ENCODE peak calls at places on chromosomes 16 and 17, in five cellular contexts. R, A, P, D and F are unnamed samples.

GRCh38 chr17:3845361-3845753 is 689 bp downstream of the NCBP3 start:
- DNase-seq in R (no peak), A (no peak), P (no peak), D (no peak), F (no peak)

GRCh38 chr16:88368994-88369393 is 13.8 kb upstream of the ZNF469 start:
- DNase-seq in R (no peak), A (no peak), P (no peak), D (no peak), F (no peak)

GRCh38 chr17:75539969-75540729 is 14.7 kb downstream of the LLGL2 start:
- DNase-seq in R (no peak), A (no peak), P (no peak), D (no peak), F (no peak)

GRCh38 chr17:80151333-80151732 is 4.4 kb upstream of the EIF4A3 start:
- DNase-seq in R (no peak), A (no peak), P (peak), D (no peak), F (no peak)

GRCh38 chr17:4482338-4483011 is 16.2 kb upstream of the SPNS2 start:
- DNase-seq in R (no peak), A (no peak), P (no peak), D (no peak), F (no peak)

GRCh38 chr17:74605361-74605760 is 13.3 kb upstream of the CD300LD start:
- DNase-seq in R (peak), A (no peak), P (peak), D (no peak), F (no peak)

GRCh38 chr17:36611345-36612072 is 10.1 kb downstream of the MRM1 start:
- DNase-seq in R (peak), A (no peak), P (peak), D (no peak), F (no peak)

GRCh38 chr17:18932360-18933055 is 19.5 kb upstream of the SLC5A10 start:
- DNase-seq in R (no peak), A (no peak), P (no peak), D (no peak), F (no peak)

GRCh38 chr17:66317629-66318028 is 15.2 kb downstream of the PRKCA start:
- DNase-seq in R (no peak), A (no peak), P (peak), D (no peak), F (no peak)

DNA sequence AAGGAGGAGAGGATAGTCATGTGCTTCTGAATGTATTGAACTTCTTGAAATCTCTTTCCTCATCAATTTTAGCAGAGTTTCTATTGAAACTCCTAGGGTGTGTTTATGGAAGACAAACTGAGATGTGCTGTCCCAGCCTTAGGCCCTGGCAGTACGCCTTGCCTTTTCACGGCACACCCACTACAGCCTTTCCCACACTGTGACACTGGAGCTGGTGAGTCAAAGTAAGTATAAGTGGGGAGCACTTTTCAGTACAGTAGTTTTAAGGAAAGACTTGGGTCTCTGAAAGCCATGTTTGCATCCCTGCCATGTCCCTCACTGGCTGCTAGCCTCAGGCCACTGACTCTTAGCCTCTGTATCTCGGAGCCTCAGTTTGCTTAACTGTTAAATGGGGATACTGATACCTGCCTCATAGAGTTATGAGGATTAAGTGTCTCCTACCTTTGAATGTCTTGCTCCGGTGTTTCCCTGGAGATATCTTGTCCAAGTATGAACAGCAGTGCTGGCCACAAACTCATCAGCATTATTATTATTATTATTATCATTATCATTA is 144.7 kb upstream of the CRHR1 start:
- DNase-seq in R (no peak), A (no peak), P (no peak), D (no peak), F (no peak)
- TF ChIP-seq CEBPB in R (no peak), A (no peak), P (no peak), D (no peak), F (no peak)

DNA sequence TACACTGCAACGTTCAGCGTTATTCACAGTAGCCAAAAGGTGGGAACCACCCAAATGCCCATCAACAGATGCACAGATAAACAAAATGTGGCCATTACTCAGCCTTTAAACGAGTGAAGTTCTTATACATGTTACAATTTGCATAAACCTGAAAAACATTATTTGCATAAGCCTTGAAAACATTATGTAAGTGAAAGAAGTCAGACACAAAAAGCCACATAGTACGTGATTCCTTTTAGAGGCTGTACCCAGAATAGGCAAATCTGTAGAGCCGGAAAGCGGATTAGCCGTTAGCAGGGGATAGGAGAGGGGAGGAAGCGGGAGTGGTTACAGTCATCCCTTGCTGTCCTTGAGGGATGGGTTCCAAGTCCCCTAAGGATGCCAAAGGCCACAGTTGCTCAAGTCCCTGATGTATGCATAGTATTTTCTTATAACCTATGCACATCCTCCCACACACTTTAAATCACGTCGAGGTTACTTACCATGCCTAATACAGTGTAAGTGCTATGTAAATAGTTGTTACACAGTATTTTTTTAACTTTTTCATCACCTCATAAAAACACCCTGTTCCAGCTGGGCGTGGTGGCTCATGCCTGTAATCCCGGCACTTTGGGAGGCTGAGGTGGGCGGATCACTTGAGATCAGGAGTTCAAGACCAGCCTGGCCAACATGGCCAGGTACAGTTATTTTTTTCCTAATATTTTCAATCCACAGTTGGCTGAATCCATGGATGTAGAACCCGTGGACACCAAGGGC is 47.4 kb upstream of the DNAH17 start:
- DNase-seq in R (no peak), A (no peak), P (no peak), D (no peak), F (no peak)
- TF ChIP-seq CEBPB in R (no peak), A (no peak), P (no peak), D (no peak), F (no peak)

GRCh38 chr17:29760279-29760721 is 137.6 kb upstream of the CORO6 start:
- DNase-seq in R (no peak), A (no peak), P (peak), D (peak), F (no peak)
- TF ChIP-seq CEBPB in R (no peak), A (no peak), P (no peak), D (no peak), F (no peak)

GRCh38 chr17:81432873-81433451 is 37.7 kb downstream of the BAHCC1 start:
- DNase-seq in R (peak), A (no peak), P (no peak), D (no peak), F (no peak)
- TF ChIP-seq CEBPB in R (no peak), A (no peak), P (no peak), D (no peak), F (no peak)

GRCh38 chr17:42574463-42574862 is 3.1 kb downstream of the PSMC3IP start:
- DNase-seq in R (no peak), A (no peak), P (no peak), D (no peak), F (no peak)

GRCh38 chr17:42577532-42578281 is at the start of gene PSMC3IP:
- DNase-seq in R (peak), A (peak), P (peak), D (peak), F (peak)

GRCh38 chr17:42578282-42578869 is 847 bp upstream of the PSMC3IP start:
- DNase-seq in R (peak), A (peak), P (peak), D (peak), F (peak)

GRCh38 chr17:42579794-42580551 is 2.4 kb upstream of the PSMC3IP start:
- DNase-seq in R (no peak), A (no peak), P (no peak), D (no peak), F (no peak)

GRCh38 chr17:42577140-42577531 is 393 bp downstream of the PSMC3IP start:
- DNase-seq in R (no peak), A (no peak), P (no peak), D (no peak), F (no peak)
- TF ChIP-seq CEBPB in R (no peak), A (no peak), P (no peak), D (no peak), F (no peak)

DNA sequence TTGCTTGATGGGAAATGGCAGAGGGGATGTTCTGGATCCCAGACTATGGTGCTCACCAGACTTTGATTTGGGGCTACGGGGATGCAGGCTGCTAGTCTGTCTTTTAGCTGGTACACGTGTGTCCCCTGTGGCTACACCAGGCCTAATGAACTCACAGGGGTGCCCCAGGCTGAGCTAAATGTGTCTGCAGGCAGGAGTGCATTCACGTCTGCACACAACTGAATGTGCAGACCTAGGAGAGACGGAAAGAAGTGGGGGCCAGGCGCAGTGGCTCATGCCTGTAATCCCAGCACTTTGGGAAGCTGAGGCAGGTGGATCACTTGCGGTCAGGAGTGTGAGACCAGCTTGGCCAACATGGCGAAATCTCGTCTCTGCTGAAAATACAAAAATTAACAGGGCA is 320.3 kb upstream of the TNRC6C start:
- DNase-seq in R (no peak), A (no peak), P (no peak), D (no peak), F (no peak)
- TF ChIP-seq CEBPB in R (no peak), A (no peak), P (no peak), D (no peak), F (no peak)

DNA sequence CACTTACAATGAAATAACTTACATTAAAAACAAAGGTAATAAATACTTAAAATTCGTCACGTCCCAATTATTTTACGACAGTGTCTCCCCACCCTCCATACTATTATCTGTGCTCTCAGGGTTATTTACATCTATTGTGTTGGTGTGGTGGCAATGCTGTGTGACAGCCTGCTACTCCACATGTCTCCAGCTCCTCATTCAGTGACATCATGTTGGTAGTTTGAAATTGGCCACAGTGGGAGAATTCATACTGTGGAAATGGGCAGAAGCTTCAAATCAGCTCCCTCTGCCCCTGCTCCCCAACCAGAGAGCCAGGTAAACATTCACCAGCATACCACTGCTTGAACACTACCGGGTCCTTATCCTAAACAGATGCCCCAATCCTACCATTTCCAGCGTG is 6.3 kb downstream of the TNS4 start:
- DNase-seq in R (no peak), A (no peak), P (no peak), D (no peak), F (no peak)
- TF ChIP-seq CEBPB in R (no peak), A (no peak), P (no peak), D (no peak), F (no peak)

GRCh38 chr17:82367724-82368524 is 3.6 kb upstream of the UTS2R start:
- DNase-seq in R (peak), A (no peak), P (peak), D (no peak), F (peak)

GRCh38 chr17:82369211-82369610 is 2.4 kb upstream of the UTS2R start:
- DNase-seq in R (no peak), A (no peak), P (no peak), D (no peak), F (no peak)

GRCh38 chr17:82365586-82366295 is 5.8 kb upstream of the UTS2R start:
- DNase-seq in R (no peak), A (no peak), P (no peak), D (no peak), F (no peak)

GRCh38 chr17:82370471-82371332 is 863 bp upstream of the UTS2R start:
- DNase-seq in R (no peak), A (no peak), P (no peak), D (no peak), F (no peak)

DNA sequence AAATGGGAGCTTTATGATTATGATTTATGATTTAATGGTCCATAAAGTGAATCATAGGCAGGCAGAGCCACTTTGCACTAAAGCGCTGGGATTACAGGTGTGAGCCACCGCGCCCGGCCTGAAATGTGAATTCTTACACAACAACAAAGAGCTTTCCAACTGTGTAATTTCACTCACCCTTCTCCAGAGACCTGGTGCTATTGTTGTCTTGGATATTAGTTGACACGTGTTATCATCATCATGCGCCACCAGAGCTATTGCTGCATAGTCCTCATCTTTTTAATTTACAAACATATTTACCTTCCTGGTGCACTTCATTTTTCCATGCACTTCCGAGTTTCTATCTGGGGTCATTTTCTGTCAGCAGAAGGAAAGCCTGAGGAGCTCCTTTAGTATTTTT is 4.8 kb upstream of the UTS2R start:
- DNase-seq in R (no peak), A (no peak), P (no peak), D (no peak), F (no peak)
- TF ChIP-seq CEBPB in R (no peak), A (no peak), P (no peak), D (no peak), F (no peak)

GRCh38 chr17:72725432-72726068 is 366.9 kb downstream of the SLC39A11 start:
- DNase-seq in R (peak), A (peak), P (peak), D (no peak), F (peak)
- TF ChIP-seq CEBPB in R (no peak), A (no peak), P (no peak), D (no peak), F (no peak)